ENCODE peak calls at places on chromosomes 4 and X, in four cellular contexts. L is K562, H is MM.1S, R is fibroblast of lung. E is an unnamed sample.

GRCh38 chr4:184648220-184649025 is 824 bp downstream of the CASP3 start:
- DNase-seq in R (peak; percentile 47), L (peak; percentile 48), H (peak; percentile 64), E (peak; percentile 83)

GRCh38 chrX:153307546-153308175 is 13.9 kb downstream of the PNMA6F start:
- DNase-seq in L (no peak), R (no peak), H (no peak), E (no peak)

GRCh38 chr4:38302910-38303309 is 342.7 kb downstream of the PTTG2 start:
- DNase-seq in H (no peak), R (no peak), L (no peak), E (no peak)

GRCh38 chr4:52622564-52622963 is 36.5 kb downstream of the USP46 start:
- DNase-seq in R (no peak), L (no peak), H (no peak), E (no peak)

GRCh38 chr4:135434936-135435335 is 1233.3 kb upstream of the PABPC4L start:
- DNase-seq in H (no peak), R (no peak), L (no peak), E (no peak)

GRCh38 chrX:153476628-153477027 is 6.3 kb upstream of the HAUS7 start:
- DNase-seq in R (peak; percentile 9), L (no peak), H (no peak), E (no peak)

GRCh38 chr4:142350886-142351285 is 495.2 kb downstream of the INPP4B start:
- DNase-seq in H (no peak), L (no peak), R (peak; percentile 84), E (no peak)

GRCh38 chr4:188778880-188779279 is 639.6 kb downstream of the TRIML1 start:
- DNase-seq in L (no peak), H (no peak), R (peak; percentile 24), E (no peak)

GRCh38 chr4:74632634-74633033 is 161.7 kb downstream of the BTC start:
- DNase-seq in R (peak; percentile 100), L (peak; percentile 40), H (no peak), E (peak; percentile 59)

GRCh38 chr4:87382116-87382515 is 8.9 kb downstream of the HSD17B11 start:
- DNase-seq in R (no peak), L (no peak), H (no peak), E (no peak)

GRCh38 chr4:38150021-38150671 is 189.9 kb downstream of the PTTG2 start:
- DNase-seq in R (peak; percentile 95), H (no peak), L (no peak), E (no peak)

GRCh38 chrX:102835504-102836146 is 101.4 kb upstream of the RAB40AL start:
- DNase-seq in L (no peak), R (peak; percentile 51), H (peak; percentile 17), E (peak; percentile 23)

GRCh38 chr4:90425893-90426292 is 298.7 kb downstream of the CCSER1 start:
- DNase-seq in R (no peak), H (no peak), L (no peak), E (no peak)

GRCh38 chr4:27123050-27123768 is 262.6 kb downstream of the STIM2 start:
- DNase-seq in L (no peak), R (no peak), H (no peak), E (no peak)

GRCh38 chr4:98746530-98746929 is 88.1 kb upstream of the TSPAN5 start:
- DNase-seq in H (no peak), L (no peak), R (peak; percentile 25), E (peak; percentile 20)

GRCh38 chr4:89119166-89119565 is 7.8 kb downstream of the TIGD2 start:
- DNase-seq in R (peak; percentile 55), L (no peak), H (no peak), E (no peak)

GRCh38 chrX:140709421-140709846 is at the start of gene LINC00632:
- DNase-seq in R (peak; percentile 40), H (no peak), L (no peak), E (no peak)

GRCh38 chrX:116801943-116802342 is 339.2 kb upstream of the CT83 start:
- DNase-seq in R (no peak), H (no peak), L (no peak), E (no peak)

GRCh38 chr4:185775792-185776555 is 36.0 kb downstream of the SORBS2 start:
- DNase-seq in H (no peak), R (no peak), L (no peak), E (no peak)

GRCh38 chr4:121164291-121164690 is at the start of gene TNIP3:
- DNase-seq in L (no peak), H (no peak), R (no peak), E (no peak)

GRCh38 chr4:152220201-152220666 is 315.7 kb downstream of the FBXW7 start:
- DNase-seq in H (no peak), L (no peak), R (no peak), E (no peak)

GRCh38 chrX:20244936-20245335 is 21.8 kb downstream of the RPS6KA3 start:
- DNase-seq in R (peak; percentile 58), H (no peak), L (no peak), E (no peak)

GRCh38 chr4:146059865-146060264 is 115.7 kb upstream of the LSM6 start:
- DNase-seq in H (peak; percentile 70), L (no peak), R (no peak), E (no peak)

GRCh38 chr4:141027421-141027820 is 105.8 kb downstream of the RNF150 start:
- DNase-seq in L (no peak), R (peak; percentile 37), H (no peak), E (no peak)

GRCh38 chrX:4043951-4044350 is 330.5 kb upstream of the PRKX start:
- DNase-seq in R (no peak), L (no peak), H (no peak), E (no peak)

GRCh38 chr4:115759231-115759630 is 645.8 kb upstream of the NDST4 start:
- DNase-seq in L (no peak), R (no peak), H (no peak), E (no peak)

GRCh38 chr4:7282786-7283185 is 90.4 kb downstream of the SORCS2 start:
- DNase-seq in R (no peak), H (no peak), L (no peak), E (no peak)

GRCh38 chr4:80781436-80781835 is 249.1 kb upstream of the BMP3 start:
- DNase-seq in L (no peak), H (no peak), R (no peak), E (no peak)

GRCh38 chrX:8042304-8042703 is 115.1 kb upstream of the PNPLA4 start:
- DNase-seq in L (peak; percentile 3), R (no peak), H (no peak), E (no peak)

GRCh38 chr4:48269861-48270515 is 350 bp upstream of the TEC start:
- DNase-seq in R (peak; percentile 71), L (peak; percentile 98), H (peak; percentile 92), E (peak; percentile 26)

GRCh38 chrX:115616943-115617563 is 56.1 kb downstream of the PLS3 start:
- DNase-seq in H (no peak), R (no peak), L (no peak), E (no peak)

GRCh38 chrX:129653985-129654651 is 638 bp downstream of the APLN start:
- DNase-seq in L (no peak), H (peak; percentile 57), R (no peak), E (peak; percentile 38)

GRCh38 chrX:95058815-95059214 is 1384.8 kb downstream of the FAM133A start:
- DNase-seq in H (no peak), L (no peak), R (peak; percentile 32), E (no peak)

GRCh38 chrX:45527834-45528233 is 327.2 kb upstream of the DIPK2B start:
- DNase-seq in R (peak; percentile 60), L (no peak), H (no peak), E (no peak)

GRCh38 chrX:41275661-41276609 is 58.0 kb upstream of the DDX3X start:
- DNase-seq in L (peak; percentile 72), H (peak; percentile 16), R (peak; percentile 73), E (peak; percentile 68)

GRCh38 chr4:1168291-1169031 is 3.9 kb downstream of the SPON2 start:
- DNase-seq in R (no peak), H (no peak), L (no peak), E (no peak)

GRCh38 chr4:90187148-90187884 is 60.1 kb downstream of the CCSER1 start:
- DNase-seq in L (no peak), R (no peak), H (no peak), E (no peak)

DNA sequence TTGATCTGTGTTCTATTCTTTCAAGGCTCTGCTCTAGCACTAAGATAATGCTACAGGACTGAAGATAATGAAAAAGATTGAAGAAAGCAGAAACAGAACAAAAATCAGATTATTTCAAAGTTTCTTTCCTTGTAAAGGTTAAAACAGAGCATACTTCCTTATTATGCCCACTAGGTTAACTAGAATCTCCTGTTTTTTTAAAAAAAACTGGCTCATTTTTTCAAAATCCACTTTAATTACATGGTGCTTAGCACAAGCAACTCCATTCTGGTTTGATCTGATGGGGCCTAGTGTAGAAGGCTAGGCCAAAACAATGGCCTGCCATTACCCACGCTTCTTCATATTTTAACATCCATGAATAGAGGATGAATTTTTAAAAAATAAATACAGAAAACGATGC is 1.2 kb upstream of the UBA6 start:
- DNase-seq in R (no peak), H (no peak), L (no peak), E (no peak)
- H2AFZ ChIP-seq in R (no peak overlapping the region), H (no peak overlapping the region), L (peak overlapping the region; percentile 92), E (peak overlapping the region; percentile 85)

GRCh38 chr4:125243835-125244397 is 70.8 kb upstream of the FAT4 start:
- DNase-seq in R (peak; percentile 8), L (no peak), H (no peak), E (no peak)

GRCh38 chr4:125244848-125245450 is 69.8 kb upstream of the FAT4 start:
- DNase-seq in H (peak; percentile 28), L (no peak), R (peak; percentile 61), E (no peak)
- TF ChIP-seq CTCF in H (peak; percentile 35), L (no peak), R (peak; percentile 33), E (peak; percentile 32)

DNA sequence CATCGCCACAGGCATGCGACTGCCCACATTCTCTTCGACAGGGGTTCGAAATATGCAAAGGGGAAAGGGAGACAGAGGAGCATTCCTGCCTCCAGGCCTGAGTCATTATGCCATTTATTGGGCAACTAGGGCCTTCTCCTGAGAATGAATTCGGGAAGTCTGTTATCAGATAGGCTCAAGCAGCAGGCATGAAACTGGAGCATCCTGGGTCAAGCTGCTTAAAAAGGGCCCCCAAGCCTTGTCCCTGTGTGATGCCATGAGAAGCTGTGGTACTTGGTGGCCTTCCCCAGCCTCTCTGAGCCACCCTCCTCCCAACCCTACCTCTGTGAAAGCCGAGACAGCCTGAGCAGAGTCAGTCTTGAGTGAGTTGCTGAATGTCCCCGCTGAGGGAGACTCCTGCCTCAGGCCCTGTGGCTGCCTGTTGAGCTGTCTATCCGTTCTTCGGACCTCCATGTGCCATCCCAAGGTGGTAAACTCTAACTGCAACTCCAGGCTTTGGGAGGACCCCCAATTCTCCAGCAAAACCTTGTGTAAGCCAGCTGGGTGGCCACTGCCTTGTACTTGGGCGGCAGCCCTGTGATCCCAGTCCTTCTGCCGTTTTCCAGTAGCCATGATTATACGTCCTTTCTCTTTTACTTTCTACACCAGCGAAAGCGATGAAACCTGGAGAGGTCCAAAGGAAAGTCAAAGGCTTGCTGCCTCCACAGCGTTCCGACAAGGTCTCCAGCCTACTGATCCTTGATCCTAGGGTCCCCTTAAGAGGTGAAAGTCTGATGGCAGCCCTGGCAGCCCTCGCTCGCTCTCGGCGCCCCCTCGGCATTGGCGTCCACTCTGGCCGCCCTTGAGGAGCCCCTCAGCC is 37.7 kb downstream of the NBDY start:
- DNase-seq in L (no peak), R (no peak), H (peak; percentile 24), E (no peak)
- H2AFZ ChIP-seq in L (no peak overlapping the region), R (no peak overlapping the region), H (peak overlapping the region; percentile 73), E (no peak overlapping the region)

DNA sequence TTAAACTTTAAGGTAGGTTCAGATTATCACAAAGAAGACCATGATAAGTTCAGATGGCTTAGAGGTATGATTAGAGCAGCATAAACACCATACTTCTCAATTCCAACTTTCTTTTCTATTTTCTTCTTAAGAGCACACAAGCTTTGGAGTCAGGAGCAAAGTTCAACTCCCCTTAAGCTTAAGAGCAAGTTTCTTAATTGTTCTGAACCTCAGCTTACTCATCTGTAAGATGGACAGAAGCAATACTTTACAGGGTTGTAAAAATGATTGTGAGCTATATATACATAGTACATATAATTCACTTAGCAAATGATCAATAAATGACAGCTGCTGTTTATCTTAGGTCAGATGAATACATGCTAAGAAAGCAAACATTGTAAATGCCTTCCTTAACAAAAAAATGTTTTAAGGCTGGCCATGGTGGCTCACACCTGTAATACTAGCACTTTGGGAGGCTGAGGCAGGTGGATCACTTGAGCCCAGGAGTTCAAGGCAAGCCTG is 25.0 kb upstream of the RPS3A start:
- DNase-seq in L (no peak), H (no peak), R (no peak), E (no peak)
- TF ChIP-seq CTCF in L (no peak), H (no peak), R (no peak), E (no peak)

E was measured in DND-41.